ENCODE peak calls at places on chromosomes 12 and 14, in nine cellular contexts. K is mesothelial cell of epicardium, Z is BE2C, R is MCF 10A, U is nephron progenitor cell, B is Panc1, D is foreskin fibroblast, C is testis, Q is AG10803. V is an unnamed sample.

GRCh38 chr12:64256166-64256800 is 34.2 kb upstream of the KICS2 start:
- DNase-seq in Z (no peak), C (no peak), U (peak), R (peak), D (peak), B (no peak), Q (peak), K (no peak), V (no peak)

GRCh38 chr14:63192085-63192484 is 12.2 kb upstream of the RHOJ start:
- DNase-seq in B (no peak), Q (no peak), K (no peak), Z (no peak), U (no peak), R (no peak), C (no peak), D (no peak), V (no peak)

GRCh38 chr12:131428086-131428685 is 282.7 kb upstream of the SFSWAP start:
- DNase-seq in D (no peak), U (no peak), Z (no peak), C (no peak), R (no peak), B (no peak), K (no peak), Q (no peak), V (no peak)

GRCh38 chr12:98162906-98163678 is 352.3 kb upstream of the TMPO start:
- DNase-seq in U (no peak), C (no peak), Z (no peak), K (no peak), Q (no peak), R (no peak), B (no peak), D (no peak), V (no peak)

GRCh38 chr12:118052324-118053070 is 8.5 kb downstream of the WSB2 start:
- DNase-seq in R (peak), D (peak), K (no peak), U (no peak), Q (peak), Z (no peak), B (peak), C (peak), V (no peak)

GRCh38 chr12:230925-231671 is 17.1 kb upstream of the SLC6A12 start:
- DNase-seq in B (no peak), Q (no peak), R (no peak), C (peak), D (no peak), K (peak), U (no peak), Z (no peak), V (peak)

GRCh38 chr12:30952036-30952435 is 25.5 kb downstream of the TSPAN11 start:
- DNase-seq in U (no peak), B (no peak), D (no peak), C (no peak), Z (no peak), K (no peak), Q (no peak), R (no peak), V (no peak)

GRCh38 chr14:69614592-69614991 is 3.2 kb downstream of the SUSD6 start:
- DNase-seq in R (no peak), Z (no peak), B (no peak), C (peak), Q (no peak), D (no peak), K (no peak), U (no peak), V (no peak)

GRCh38 chr12:42912367-42912766 is 322.8 kb upstream of the PRICKLE1 start:
- DNase-seq in Z (no peak), U (no peak), D (no peak), B (no peak), R (no peak), K (no peak), Q (no peak), C (no peak), V (no peak)

GRCh38 chr12:3810016-3810370 is 57.1 kb upstream of the CRACR2A start:
- DNase-seq in U (no peak), Q (no peak), D (no peak), Z (no peak), C (no peak), B (no peak), K (no peak), R (no peak), V (no peak)

GRCh38 chr14:61101803-61102548 is 120.9 kb downstream of the SLC38A6 start:
- DNase-seq in K (no peak), R (peak), C (no peak), Z (no peak), Q (peak), B (no peak), U (no peak), D (peak), V (no peak)

GRCh38 chr12:78403681-78404080 is 460.9 kb upstream of the SYT1 start:
- DNase-seq in C (no peak), U (no peak), Z (no peak), K (no peak), Q (peak), D (peak), R (peak), B (no peak), V (no peak)

GRCh38 chr12:81598205-81598604 is 160.9 kb downstream of the PPFIA2 start:
- DNase-seq in K (no peak), Z (no peak), R (peak), B (no peak), Q (no peak), C (no peak), D (no peak), U (no peak), V (no peak)

GRCh38 chr12:59067068-59067467 is 146.8 kb upstream of the LRIG3 start:
- DNase-seq in Z (no peak), U (peak), B (no peak), D (no peak), C (no peak), R (no peak), K (no peak), Q (peak), V (no peak)

GRCh38 chr12:123767613-123768012 is 5.5 kb downstream of the DNAH10 start:
- DNase-seq in U (no peak), C (no peak), K (no peak), B (no peak), Q (no peak), Z (no peak), R (no peak), D (no peak), V (no peak)

GRCh38 chr14:69441948-69442347 is 42.6 kb upstream of the PLEKHD1 start:
- DNase-seq in R (no peak), Z (no peak), Q (peak), B (no peak), U (no peak), C (no peak), D (no peak), K (no peak), V (no peak)

GRCh38 chr14:76413962-76414665 is 38.2 kb downstream of the ESRRB start:
- DNase-seq in Z (no peak), R (no peak), C (no peak), B (no peak), U (peak), K (no peak), Q (no peak), D (no peak), V (no peak)

GRCh38 chr12:114762490-114763110 is 78.6 kb upstream of the TBX3 start:
- DNase-seq in U (no peak), C (no peak), D (peak), R (no peak), K (no peak), Q (peak), Z (no peak), B (no peak), V (no peak)

GRCh38 chr12:94671917-94672316 is 21.6 kb upstream of the TMCC3 start:
- DNase-seq in K (no peak), R (no peak), Q (no peak), B (no peak), C (no peak), U (no peak), D (no peak), Z (no peak), V (no peak)

GRCh38 chr14:71751264-71751663 is 181.0 kb upstream of the RGS6 start:
- DNase-seq in U (no peak), D (no peak), Z (no peak), C (no peak), R (no peak), Q (no peak), K (no peak), B (no peak), V (no peak)

GRCh38 chr14:69363055-69363454 is 35.0 kb downstream of the ERH start:
- DNase-seq in Q (peak), U (peak), R (no peak), K (no peak), C (peak), D (peak), B (no peak), Z (peak), V (no peak)

GRCh38 chr14:33515899-33516298 is 435.0 kb downstream of the EGLN3 start:
- DNase-seq in K (no peak), R (no peak), Q (no peak), B (no peak), C (no peak), U (no peak), D (no peak), Z (no peak), V (no peak)

GRCh38 chr12:92715625-92716024 is 12.8 kb downstream of the PLEKHG7 start:
- DNase-seq in U (no peak), B (no peak), D (no peak), R (no peak), K (no peak), Q (no peak), C (no peak), Z (no peak), V (no peak)

GRCh38 chr14:45284802-45285201 is 31.8 kb upstream of the MIS18BP1 start:
- DNase-seq in Q (no peak), C (no peak), R (no peak), K (no peak), Z (no peak), U (no peak), D (no peak), B (no peak), V (no peak)

GRCh38 chr14:100988011-100988410 is 84.5 kb upstream of the RTL1 start:
- DNase-seq in Z (no peak), Q (no peak), B (no peak), C (no peak), U (no peak), D (no peak), K (no peak), R (peak), V (no peak)

GRCh38 chr12:41942355-41942754 is 202.3 kb downstream of the GXYLT1 start:
- DNase-seq in D (no peak), B (no peak), C (no peak), Z (no peak), U (no peak), R (no peak), Q (no peak), K (no peak), V (no peak)

GRCh38 chr12:67797316-67797741 is 148.8 kb downstream of the DYRK2 start:
- DNase-seq in R (peak), B (no peak), K (no peak), U (no peak), Z (peak), C (no peak), Q (no peak), D (no peak), V (no peak)

GRCh38 chr12:28780096-28780495 is 369.0 kb upstream of the FAR2 start:
- DNase-seq in U (no peak), D (peak), B (peak), Z (peak), R (peak), K (no peak), Q (peak), C (no peak), V (no peak)

GRCh38 chr12:46944104-46944503 is 118.3 kb upstream of the SLC38A4 start:
- DNase-seq in K (no peak), B (no peak), U (no peak), D (peak), Q (peak), Z (no peak), C (peak), R (peak), V (no peak)

GRCh38 chr12:75390156-75390898 is 562 bp upstream of the GLIPR1L2 start:
- DNase-seq in Q (no peak), D (no peak), B (no peak), R (no peak), Z (no peak), K (no peak), C (no peak), U (no peak), V (no peak)

GRCh38 chr14:32657081-32657480 is 281.6 kb upstream of the NPAS3 start:
- DNase-seq in B (no peak), D (peak), K (no peak), C (no peak), R (peak), Z (no peak), Q (peak), U (no peak), V (no peak)

GRCh38 chr14:81819910-81820309 is 286.3 kb upstream of the SEL1L start:
- DNase-seq in R (no peak), Q (no peak), D (no peak), B (no peak), C (no peak), Z (no peak), U (no peak), K (no peak), V (no peak)

DNA sequence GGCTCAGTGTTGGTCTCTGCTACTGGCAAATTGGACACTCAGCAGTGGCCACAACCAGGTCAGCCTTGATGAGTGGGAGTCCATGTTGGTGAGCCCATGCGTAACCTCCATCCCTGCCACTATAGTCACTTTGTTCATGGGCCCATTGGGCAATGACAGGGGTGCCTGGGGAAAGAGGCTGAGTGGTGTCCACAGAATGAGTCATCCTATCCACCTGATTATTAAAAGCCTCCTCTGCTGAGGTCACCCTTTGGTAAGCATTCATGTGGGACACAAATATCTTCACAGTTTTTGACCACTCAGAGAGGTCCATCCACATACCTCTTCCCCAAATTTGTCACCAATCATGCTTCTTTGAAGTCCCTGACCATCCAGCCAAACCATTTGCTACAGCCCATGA is 50.0 kb downstream of the FIGNL2 start:
- DNase-seq in Z (no peak), U (no peak), K (no peak), C (no peak), B (no peak), R (no peak), D (no peak), Q (peak), V (no peak)
- TF ChIP-seq CTCF in Z (no peak), U (no peak), K (no peak), C (no peak), B (no peak), R (no peak), D (no peak), Q (no peak), V (no peak)

GRCh38 chr12:82627799-82628198 is 58.9 kb upstream of the TMTC2 start:
- DNase-seq in D (peak), K (no peak), R (peak), C (no peak), Z (no peak), U (no peak), Q (peak), B (no peak), V (no peak)
- TF ChIP-seq CTCF in D (peak), K (no peak), R (peak), C (no peak), Z (peak), U (no peak), Q (peak), B (peak), V (peak)

GRCh38 chr12:7042847-7043246 is 17.7 kb upstream of the C1S start:
- DNase-seq in Q (peak), K (no peak), C (no peak), D (peak), Z (no peak), U (no peak), R (peak), B (no peak), V (no peak)
- TF ChIP-seq CTCF in Q (peak), K (peak), C (peak), D (peak), Z (peak), U (no peak), R (peak), B (peak), V (peak)

GRCh38 chr12:48454675-48455074 is 17.7 kb upstream of the ANP32D start:
- DNase-seq in K (no peak), Z (no peak), D (no peak), C (no peak), R (peak), B (no peak), U (no peak), Q (peak), V (no peak)
- TF ChIP-seq CTCF in K (no peak), Z (peak), D (peak), C (peak), R (no peak), B (peak), U (no peak), Q (peak), V (peak)

DNA sequence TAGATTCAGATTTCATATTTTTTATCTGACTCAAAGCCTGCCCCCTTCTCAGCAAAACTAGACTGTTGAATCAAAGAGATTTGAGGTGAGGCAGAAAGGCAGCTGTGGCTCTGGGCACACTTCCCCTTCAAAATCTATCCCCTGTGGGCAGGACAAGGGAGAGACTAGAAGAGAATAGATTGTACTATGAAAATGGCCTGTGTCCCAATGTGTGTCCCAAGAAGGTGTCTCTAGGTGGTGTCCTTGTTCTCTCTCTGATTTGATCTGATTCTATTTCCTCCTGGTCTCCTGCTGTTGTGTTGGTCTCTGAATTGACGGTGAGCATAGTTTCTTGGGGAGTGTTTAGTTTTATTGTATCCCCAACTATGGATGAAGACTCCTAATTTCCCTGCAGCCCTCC is 565.8 kb upstream of the ATP2B1 start:
- DNase-seq in C (no peak), Q (no peak), U (no peak), Z (no peak), K (no peak), B (no peak), R (no peak), D (no peak), V (no peak)
- TF ChIP-seq CTCF in C (no peak), Q (no peak), U (no peak), Z (no peak), K (no peak), B (peak), R (no peak), D (no peak), V (no peak)

GRCh38 chr14:24310666-24311604 is at the start of gene LTB4R:
- DNase-seq in D (peak), R (peak), U (no peak), Q (peak), B (no peak), Z (no peak), K (no peak), C (peak), V (no peak)
- TF ChIP-seq CTCF in D (peak), R (peak), U (no peak), Q (no peak), B (no peak), Z (no peak), K (no peak), C (no peak), V (no peak)

V was measured in type B pancreatic cell.